ENCODE peak calls at places on chromosome 10, in four cellular contexts. X is GM12878, C is HepG2, G is K562. P is an unnamed sample.

GRCh38 chr10:30587522-30588031 is 42.0 kb downstream of the LYZL2 start:
- DNase-seq in X (peak; percentile 79), C (peak; percentile 17), G (no peak), P (no peak)

GRCh38 chr10:72545511-72545910 is 80.4 kb downstream of the MICU1 start:
- DNase-seq in X (no peak), C (no peak), G (no peak), P (no peak)

GRCh38 chr10:102398172-102399020 is 2.9 kb downstream of the NFKB2 start:
- DNase-seq in X (no peak), C (no peak), G (no peak), P (no peak)

GRCh38 chr10:52472406-52473146 is 158.5 kb downstream of the DKK1 start:
- DNase-seq in X (no peak), C (peak; percentile 6), G (no peak), P (no peak)

GRCh38 chr10:79144341-79145173 is 75.8 kb downstream of the ZMIZ1 start:
- DNase-seq in X (no peak), C (no peak), G (no peak), P (no peak)

GRCh38 chr10:71761105-71761511 is 12.2 kb downstream of the VSIR start:
- DNase-seq in X (no peak), C (no peak), G (no peak), P (no peak)

GRCh38 chr10:92688927-92689662 is 660 bp upstream of the HHEX start:
- DNase-seq in X (no peak), C (peak; percentile 55), G (peak; percentile 51), P (no peak)

GRCh38 chr10:15472431-15473400 is 101.6 kb upstream of the FAM171A1 start:
- DNase-seq in X (no peak), C (no peak), G (no peak), P (no peak)

GRCh38 chr10:73964743-73965142 is 33.2 kb upstream of the VCL start:
- DNase-seq in X (no peak), C (no peak), G (no peak), P (no peak)

GRCh38 chr10:104641150-104642000 is at the start of gene SORCS3:
- DNase-seq in X (no peak), C (no peak), G (no peak), P (no peak)

GRCh38 chr10:94725871-94726270 is 36.6 kb upstream of the CYP2C19 start:
- DNase-seq in X (no peak), C (no peak), G (no peak), P (no peak)

GRCh38 chr10:70672165-70672992 is at the start of gene ADAMTS14:
- DNase-seq in X (no peak), C (no peak), G (peak; percentile 97), P (peak; percentile 54)

GRCh38 chr10:49277973-49278372 is 21.0 kb upstream of the C10orf71 start:
- DNase-seq in X (no peak), C (no peak), G (no peak), P (no peak)

GRCh38 chr10:104925232-104925851 is 284.3 kb downstream of the SORCS3 start:
- DNase-seq in X (no peak), C (peak; percentile 25), G (peak; percentile 13), P (peak; percentile 39)

GRCh38 chr10:110835841-110836240 is 35.9 kb upstream of the PDCD4 start:
- DNase-seq in X (no peak), C (no peak), G (no peak), P (no peak)

GRCh38 chr10:1715821-1716220 is 21.5 kb downstream of the ADARB2 start:
- DNase-seq in X (peak; percentile 33), C (no peak), G (no peak), P (peak; percentile 50)

GRCh38 chr10:127872871-127873600 is 19.7 kb downstream of the CLRN3 start:
- DNase-seq in X (no peak), C (peak; percentile 49), G (no peak), P (no peak)

GRCh38 chr10:80421369-80422220 is 13.2 kb downstream of the PRXL2A start:
- DNase-seq in X (peak; percentile 40), C (no peak), G (no peak), P (no peak)

GRCh38 chr10:67612577-67613537 is 83.1 kb downstream of the CTNNA3 start:
- DNase-seq in X (peak; percentile 59), C (no peak), G (no peak), P (no peak)

GRCh38 chr10:80681142-80681541 is 143.4 kb downstream of the SH2D4B start:
- DNase-seq in X (no peak), C (no peak), G (no peak), P (no peak)

GRCh38 chr10:34721201-34721840 is 93.8 kb downstream of the PARD3 start:
- DNase-seq in X (no peak), C (no peak), G (no peak), P (no peak)

GRCh38 chr10:71773221-71773971 is at the start of gene VSIR:
- DNase-seq in X (peak; percentile 51), C (peak; percentile 48), G (peak; percentile 100), P (peak; percentile 95)

GRCh38 chr10:101889256-101890210 is 45.9 kb upstream of the KCNIP2 start:
- DNase-seq in X (peak; percentile 66), C (peak; percentile 64), G (no peak), P (peak; percentile 81)

GRCh38 chr10:78335691-78336401 is 302.2 kb downstream of the RPS24 start:
- DNase-seq in X (no peak), C (no peak), G (no peak), P (no peak)

GRCh38 chr10:129853236-129853946 is 110.7 kb downstream of the EBF3 start:
- DNase-seq in X (no peak), C (peak; percentile 25), G (no peak), P (peak; percentile 31)

GRCh38 chr10:121500591-121501341 is 97.5 kb downstream of the FGFR2 start:
- DNase-seq in X (no peak), C (no peak), G (no peak), P (peak; percentile 55)

GRCh38 chr10:17516376-17516775 is 62.0 kb upstream of the ST8SIA6 start:
- DNase-seq in X (no peak), C (no peak), G (no peak), P (no peak)

GRCh38 chr10:17523246-17523753 is 68.9 kb upstream of the ST8SIA6 start:
- DNase-seq in X (no peak), C (no peak), G (no peak), P (no peak)

GRCh38 chr10:17519457-17519856 is 65.1 kb upstream of the ST8SIA6 start:
- DNase-seq in X (no peak), C (no peak), G (no peak), P (no peak)

GRCh38 chr10:17523917-17524316 is 69.5 kb upstream of the ST8SIA6 start:
- DNase-seq in X (no peak), C (peak; percentile 41), G (no peak), P (no peak)

GRCh38 chr10:17518338-17518737 is 63.9 kb upstream of the ST8SIA6 start:
- DNase-seq in X (no peak), C (no peak), G (no peak), P (no peak)
- TF ChIP-seq BHLHE40 in X (no peak), C (no peak), G (no peak), P (no peak)

GRCh38 chr10:16765532-16766365 is 51.5 kb downstream of the RSU1 start:
- DNase-seq in X (no peak), C (no peak), G (peak; percentile 22), P (no peak)

GRCh38 chr10:16756561-16757221 is 60.5 kb downstream of the RSU1 start:
- DNase-seq in X (no peak), C (no peak), G (no peak), P (no peak)

DNA sequence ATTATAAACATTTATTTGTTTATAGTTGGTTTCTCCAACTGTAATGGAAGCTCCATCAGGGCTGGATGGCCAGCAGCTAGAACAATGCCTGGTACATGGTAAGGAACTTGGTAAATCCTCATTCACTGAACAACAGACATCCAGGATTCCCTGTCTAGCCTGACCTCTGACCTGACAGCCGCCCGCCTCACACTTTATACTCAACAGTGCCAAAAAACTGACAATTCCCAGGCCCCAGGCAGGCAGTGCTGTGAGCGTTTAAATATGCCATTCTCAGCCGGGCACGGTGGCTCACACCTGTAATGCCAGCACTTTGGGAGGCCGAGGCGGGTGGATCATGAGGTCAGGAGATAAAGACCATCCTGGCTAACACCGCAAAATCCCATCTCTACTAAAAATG is 55.9 kb downstream of the RSU1 start:
- DNase-seq in X (no peak), C (no peak), G (no peak), P (no peak)
- TF ChIP-seq FOXK2 in X (no peak), C (no peak), G (no peak), P (no peak)

GRCh38 chr10:90986870-90987269 is 66.0 kb upstream of the ANKRD1 start:
- DNase-seq in X (no peak), C (no peak), G (no peak), P (no peak)
- TF ChIP-seq BHLHE40 in X (no peak), C (no peak), G (no peak), P (no peak)

GRCh38 chr10:124917168-124917938 is 24.6 kb upstream of the ZRANB1 start:
- DNase-seq in X (no peak), C (peak; percentile 39), G (peak; percentile 58), P (peak; percentile 70)

GRCh38 chr10:124916585-124917167 is 25.2 kb upstream of the ZRANB1 start:
- DNase-seq in X (peak; percentile 66), C (peak; percentile 89), G (peak; percentile 96), P (peak; percentile 99)

GRCh38 chr10:124918906-124919305 is 23.0 kb upstream of the ZRANB1 start:
- DNase-seq in X (no peak), C (no peak), G (no peak), P (no peak)

GRCh38 chr10:124916098-124916584 is 25.8 kb upstream of the ZRANB1 start:
- DNase-seq in X (no peak), C (no peak), G (no peak), P (no peak)

GRCh38 chr10:124917939-124918830 is 23.7 kb upstream of the ZRANB1 start:
- DNase-seq in X (no peak), C (no peak), G (no peak), P (no peak)
- TF ChIP-seq FOXK2 in X (no peak), C (no peak), G (no peak), P (no peak)

DNA sequence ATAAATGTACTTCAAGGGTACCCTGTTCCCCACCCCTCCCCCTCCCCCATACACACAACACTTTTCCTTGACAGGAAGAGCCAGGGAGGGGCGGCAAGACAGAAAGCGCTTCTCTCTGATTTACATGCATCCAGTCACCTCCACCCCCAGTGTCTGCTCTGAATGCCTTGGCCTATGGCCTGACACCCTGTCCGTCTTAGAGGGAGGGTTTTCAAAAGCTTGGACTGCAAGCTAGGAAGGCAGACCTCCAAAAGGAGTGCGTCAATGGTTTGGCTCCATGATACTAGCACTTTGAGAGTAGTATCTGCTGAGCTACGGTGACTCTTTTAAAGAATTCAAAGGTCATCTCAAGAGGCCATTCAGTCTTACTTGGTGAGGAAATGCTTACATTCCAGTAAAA is 20.3 kb upstream of the PAX2 start:
- DNase-seq in X (no peak), C (no peak), G (no peak), P (no peak)
- TF ChIP-seq BHLHE40 in X (no peak), C (no peak), G (no peak), P (no peak)

DNA sequence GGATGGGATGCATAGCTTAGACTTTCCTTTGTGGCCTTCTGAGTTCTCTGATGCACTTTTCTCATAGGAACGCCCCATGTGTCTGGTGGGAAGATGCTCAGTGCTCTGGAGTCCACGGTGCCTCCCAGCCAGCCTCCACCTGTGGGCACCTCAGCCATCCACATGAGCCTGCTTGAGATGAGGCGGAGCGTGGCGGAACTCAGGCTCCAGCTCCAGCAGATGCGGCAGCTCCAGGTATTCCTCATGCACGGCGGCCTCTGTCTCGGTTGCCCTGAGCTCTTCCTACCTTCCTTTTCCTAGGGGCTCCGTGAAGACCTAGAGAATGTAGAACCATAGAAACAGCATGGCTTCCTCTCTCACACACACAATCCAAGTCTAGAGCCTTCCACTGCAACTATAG is 222.4 kb downstream of the ARHGAP21 start:
- DNase-seq in X (no peak), C (no peak), G (no peak), P (no peak)
- TF ChIP-seq FOXK2 in X (no peak), C (no peak), G (no peak), P (no peak)